ENCODE peak calls at places on chromosomes 16 and 17, in six cellular contexts. N is stimulated activated CD4-positive, alpha-beta T cell treated with anti-CD3 and anti-CD28 coated beads, Interleukin-4, amount 100 ng/mL, for 48 hours; L is activated T-helper 9 cell treated with anti-CD3 and anti-CD28 coated beads, Interleukin-2, amount 50 U/mL, for 16 hours; D is NCI-H2081; H is NCI-H510A treated with DMSO at 0.1 percent for 48 hours; U is Ammon's horn. P is an unnamed sample.

GRCh38 chr16:53369921-53370320 is 64.3 kb upstream of the RBL2 start:
- DNase-seq in H (no peak), D (no peak), L (no peak), U (no peak), N (no peak), P (no peak)

GRCh38 chr16:401468-402348 is at the start of gene DECR2:
- DNase-seq in D (peak; percentile 82), L (peak; percentile 99), H (peak; percentile 69), N (peak; percentile 100), U (peak; percentile 90), P (peak; percentile 97)

GRCh38 chr17:7220593-7221280 is 999 bp downstream of the ACADVL start:
- DNase-seq in H (peak; percentile 20), D (peak; percentile 56), U (no peak), N (peak; percentile 53), L (peak; percentile 38), P (peak; percentile 65)

GRCh38 chr16:2425008-2425518 is 4.2 kb upstream of the CCNF start:
- DNase-seq in N (no peak), U (peak; percentile 38), H (no peak), L (no peak), D (no peak), P (no peak)

GRCh38 chr16:28873543-28874201 is 4.6 kb upstream of the ATP2A1 start:
- DNase-seq in L (peak; percentile 43), D (no peak), H (no peak), N (peak; percentile 60), U (no peak), P (peak; percentile 82)

GRCh38 chr17:9162275-9162985 is 141.1 kb downstream of the NTN1 start:
- DNase-seq in L (no peak), H (no peak), U (no peak), D (peak; percentile 87), N (no peak), P (no peak)

GRCh38 chr16:69106491-69107291 is 1.2 kb downstream of the HAS3 start:
- DNase-seq in D (no peak), N (no peak), H (no peak), L (no peak), U (no peak), P (peak; percentile 46)

GRCh38 chr16:76265434-76266045 is 11.7 kb upstream of the CNTNAP4 start:
- DNase-seq in H (no peak), N (peak; percentile 25), U (no peak), D (peak; percentile 15), L (no peak), P (peak; percentile 7)

GRCh38 chr17:81253358-81254131 is 14.4 kb downstream of the NDUFAF8 start:
- DNase-seq in N (peak; percentile 45), L (peak; percentile 30), D (peak; percentile 62), H (peak; percentile 56), U (peak; percentile 76), P (peak; percentile 57)

GRCh38 chr17:48878920-48879898 is 13.4 kb upstream of the ATP5MC1 start:
- DNase-seq in H (peak; percentile 92), U (peak; percentile 82), N (peak; percentile 19), L (peak; percentile 27), D (peak; percentile 66), P (peak; percentile 85)

GRCh38 chr17:12522743-12523181 is 142.9 kb upstream of the MYOCD start:
- DNase-seq in L (no peak), H (no peak), U (no peak), D (no peak), N (no peak), P (no peak)

GRCh38 chr17:77836557-77837041 is 121.9 kb upstream of the TNRC6C start:
- DNase-seq in N (no peak), U (no peak), D (peak; percentile 25), L (peak; percentile 18), H (no peak), P (no peak)

GRCh38 chr17:82419471-82419995 is 1.1 kb upstream of the OGFOD3 start:
- DNase-seq in H (no peak), U (no peak), L (no peak), N (no peak), D (no peak), P (peak; percentile 30)

GRCh38 chr17:13940858-13941665 is 128.2 kb upstream of the COX10 start:
- DNase-seq in U (no peak), D (no peak), N (no peak), L (no peak), H (no peak), P (no peak)

GRCh38 chr17:8873801-8874715 is 6.6 kb upstream of the PIK3R6 start:
- DNase-seq in L (no peak), D (no peak), H (no peak), U (no peak), N (no peak), P (no peak)

GRCh38 chr16:53864819-53865491 is 161.0 kb downstream of the FTO start:
- DNase-seq in D (peak; percentile 23), N (no peak), U (peak; percentile 37), L (no peak), H (no peak), P (no peak)